ENCODE peak calls at places on chromosomes 7 and 10, in four cellular contexts. R, Q, Z and V are unnamed samples.

GRCh38 chr10:54133201-54133600 is 667.8 kb downstream of the PCDH15 start:
- DNase-seq in R (no peak), Q (no peak), Z (no peak), V (no peak)

GRCh38 chr10:28179490-28180099 is 123.3 kb downstream of the MPP7 start:
- DNase-seq in R (peak), Q (no peak), Z (no peak), V (no peak)

GRCh38 chr7:28956608-28957063 is 1.5 kb downstream of the TRIL start:
- DNase-seq in R (peak), Q (peak), Z (no peak), V (peak)

GRCh38 chr10:68208424-68209042 is 23.4 kb downstream of the ATOH7 start:
- DNase-seq in R (peak), Q (peak), Z (no peak), V (no peak)

GRCh38 chr7:96440328-96440727 is 118.4 kb upstream of the SLC25A13 start:
- DNase-seq in R (no peak), Q (no peak), Z (no peak), V (no peak)

GRCh38 chr10:69751216-69751615 is 50.5 kb upstream of the COL13A1 start:
- DNase-seq in R (no peak), Q (no peak), Z (no peak), V (no peak)

GRCh38 chr10:75894761-75895160 is 463.3 kb downstream of the LRMDA start:
- DNase-seq in R (no peak), Q (no peak), Z (no peak), V (no peak)

GRCh38 chr10:11176746-11177145 is 159.1 kb downstream of the CELF2 start:
- DNase-seq in R (no peak), Q (peak), Z (no peak), V (no peak)

GRCh38 chr7:105675873-105676484 is 94.7 kb upstream of the EFCAB10 start:
- DNase-seq in R (no peak), Q (peak), Z (no peak), V (no peak)

DNA sequence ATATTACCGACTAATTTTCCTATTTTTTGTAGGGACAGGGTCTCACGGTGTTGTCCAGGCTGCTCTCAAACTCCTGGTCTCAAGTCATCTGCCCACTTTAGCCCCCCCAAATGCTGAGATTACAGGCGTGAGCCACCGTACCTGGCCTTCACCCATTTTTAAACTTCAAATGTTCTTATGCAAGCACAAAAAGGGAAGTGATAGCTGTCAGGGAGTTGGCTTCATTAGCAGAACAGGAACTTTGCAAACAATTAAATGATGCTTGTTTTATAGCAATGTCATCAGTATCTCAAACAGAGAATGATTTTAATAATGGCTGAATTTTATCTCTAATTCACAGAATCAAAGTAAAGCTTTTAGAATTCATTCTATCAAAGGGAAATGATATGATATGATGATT is 49.8 kb upstream of the FAM171A1 start:
- DNase-seq in R (no peak), Q (no peak), Z (no peak), V (no peak)
- TF ChIP-seq CTCF in R (no peak), Q (no peak), Z (no peak), V (no peak)

DNA sequence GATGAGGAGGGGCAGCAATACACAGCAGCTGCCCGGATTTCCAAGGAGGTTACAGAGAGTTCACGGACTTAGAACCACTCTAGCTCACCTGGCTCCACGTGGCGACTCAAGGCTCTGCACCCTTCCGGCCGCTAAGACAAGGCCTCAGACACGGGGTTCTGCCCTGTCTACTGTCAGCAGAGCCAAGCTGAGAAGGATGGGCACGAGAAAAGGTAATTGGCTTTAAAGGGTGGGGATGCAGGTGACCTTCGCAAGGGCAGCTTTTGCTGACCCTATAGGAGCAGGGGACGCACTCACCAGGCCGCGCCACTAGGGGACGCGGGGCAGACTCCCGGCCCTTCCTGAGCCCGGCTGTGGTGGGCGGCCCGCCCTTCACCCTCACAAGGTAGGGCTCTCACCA is 152.4 kb downstream of the KIF20B start:
- DNase-seq in R (peak), Q (no peak), Z (no peak), V (no peak)
- TF ChIP-seq CTCF in R (peak), Q (no peak), Z (no peak), V (peak)

DNA sequence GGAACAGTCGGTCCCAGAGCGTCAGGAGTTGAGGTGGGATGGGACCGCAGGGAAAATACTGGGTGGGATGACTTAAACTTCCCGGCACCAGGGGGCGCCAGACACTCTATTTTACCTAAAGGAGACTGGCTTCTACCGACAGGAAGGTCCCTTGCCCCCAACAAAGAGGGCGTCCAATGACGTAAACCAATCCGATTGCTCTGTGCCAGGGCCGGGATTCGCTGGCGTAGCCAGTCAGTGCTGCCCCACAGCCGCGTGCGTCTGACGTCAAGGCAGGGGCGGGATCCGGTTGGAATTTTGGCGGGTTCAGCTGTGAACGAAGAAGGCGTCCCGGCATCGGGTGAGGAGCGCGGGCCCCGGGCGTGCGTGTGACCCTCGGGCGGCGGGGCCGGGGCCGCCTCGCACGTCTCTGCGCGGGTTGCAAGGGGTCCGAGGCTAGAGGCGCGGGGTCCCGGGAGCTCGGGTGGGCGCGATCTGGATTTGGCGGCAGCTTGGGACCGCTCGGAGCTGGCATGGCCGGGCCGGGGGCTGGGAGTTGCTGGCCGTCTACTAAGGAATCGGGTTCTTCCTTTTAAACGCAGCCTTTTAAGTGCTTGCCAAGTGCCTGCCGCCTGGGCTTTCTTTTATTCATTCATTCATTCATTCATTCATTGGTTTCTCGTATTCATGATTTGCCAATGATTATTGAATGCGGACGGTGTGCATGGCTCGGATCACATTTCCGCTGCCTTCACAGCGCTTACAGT is at the start of gene MCM10:
- DNase-seq in R (peak), Q (peak), Z (peak), V (peak)
- TF ChIP-seq CTCF in R (peak), Q (peak), Z (peak), V (peak)

DNA sequence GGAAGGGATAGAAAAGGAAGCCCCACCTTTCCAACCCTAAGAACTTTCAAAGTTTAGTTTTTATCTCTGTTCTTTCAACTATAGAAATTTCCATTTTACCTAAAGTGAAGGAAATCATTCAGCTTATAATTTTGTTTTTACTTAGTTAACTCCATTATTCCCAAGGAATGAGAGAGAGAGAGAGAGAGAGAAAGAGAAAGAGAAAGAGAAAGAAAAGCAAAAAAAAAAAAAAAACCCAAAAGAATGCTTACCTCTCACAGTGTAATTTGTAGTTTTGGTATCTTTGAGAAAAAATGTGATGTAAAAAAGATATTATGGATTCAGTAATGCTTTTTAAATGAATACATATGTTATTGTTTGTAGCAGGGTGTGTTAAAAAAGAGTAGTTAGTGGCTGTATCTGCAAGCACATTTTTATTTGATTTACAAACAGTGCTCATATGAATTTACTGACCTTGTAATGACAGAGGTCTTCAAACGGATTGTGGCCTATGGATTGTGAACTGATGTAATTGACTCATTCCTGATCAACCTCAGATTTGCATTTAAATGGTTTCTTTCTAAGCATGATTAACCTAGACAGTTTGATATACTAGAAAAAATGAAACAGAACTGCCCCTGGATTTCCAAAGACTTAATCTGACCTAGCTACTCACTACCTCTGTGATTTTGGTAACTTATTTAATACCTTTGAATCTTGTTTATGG is 64.9 kb downstream of the LCOR start:
- DNase-seq in R (no peak), Q (no peak), Z (no peak), V (no peak)
- TF ChIP-seq CTCF in R (no peak), Q (no peak), Z (no peak), V (no peak)

GRCh38 chr7:55124989-55125875 is 106.4 kb downstream of the EGFR start:
- DNase-seq in R (no peak), Q (no peak), Z (no peak), V (no peak)
- TF ChIP-seq CTCF in R (peak), Q (no peak), Z (no peak), V (no peak)